ENCODE peak calls at places on chromosomes 13 and 19, in seven cellular contexts. C, G, W, X, J, Q and U are unnamed samples.
A peak's percentile ranks its signal among the peaks of the same experiment; 100 is the strongest.

GRCh38 chr19:38451629-38452028 is 18.1 kb downstream of the RYR1 start:
- DNase-seq in C (no peak), G (no peak), Q (no peak), J (no peak), W (no peak), X (no peak), U (no peak)

GRCh38 chr13:23986619-23987018 is 89.3 kb upstream of the C1QTNF9B start:
- DNase-seq in W (no peak), C (no peak), G (no peak), J (no peak), X (no peak), Q (no peak), U (no peak)

GRCh38 chr13:41064493-41064892 is 3.2 kb downstream of the WBP4 start:
- DNase-seq in G (no peak), X (no peak), W (no peak), C (no peak), Q (no peak), J (no peak), U (no peak)

GRCh38 chr19:15669440-15669839 is 3.4 kb upstream of the CYP4F12 start:
- DNase-seq in G (no peak), C (no peak), W (no peak), X (no peak), Q (no peak), J (no peak), U (no peak)

GRCh38 chr13:66803759-66804456 is 426.2 kb downstream of the PCDH9 start:
- DNase-seq in X (no peak), Q (no peak), G (no peak), J (no peak), W (no peak), C (no peak), U (no peak)

GRCh38 chr13:96091932-96092253 is 2.0 kb downstream of the HS6ST3 start:
- DNase-seq in X (no peak), J (no peak), G (no peak), C (no peak), W (no peak), Q (no peak), U (no peak)

GRCh38 chr19:4695224-4695731 is 25.1 kb upstream of the MYDGF start:
- DNase-seq in Q (no peak), W (no peak), C (no peak), X (no peak), G (no peak), J (no peak), U (no peak)

GRCh38 chr13:61728468-61728867 is 312.8 kb upstream of the PCDH20 start:
- DNase-seq in C (no peak), J (no peak), G (no peak), W (no peak), Q (peak; percentile 10), X (no peak), U (no peak)

GRCh38 chr19:33796164-33797100 is at the start of gene KCTD15:
- DNase-seq in X (no peak), J (no peak), Q (no peak), G (no peak), C (peak; percentile 92), W (no peak), U (no peak)

GRCh38 chr13:78784017-78784745 is 125.2 kb upstream of the OBI1 start:
- DNase-seq in X (no peak), Q (no peak), J (no peak), G (no peak), C (no peak), W (no peak), U (no peak)

GRCh38 chr19:46901701-46902401 is 41.1 kb downstream of the ARHGAP35 start:
- DNase-seq in X (no peak), C (no peak), G (no peak), J (no peak), Q (no peak), W (no peak), U (no peak)

GRCh38 chr19:42596391-42597071 is 1.8 kb upstream of the CEACAM8 start:
- DNase-seq in X (peak; percentile 11), C (peak; percentile 54), W (no peak), J (peak; percentile 48), G (no peak), Q (no peak), U (no peak)

GRCh38 chr13:101453784-101454201 is 1.3 kb downstream of the ITGBL1 start:
- DNase-seq in Q (no peak), G (peak; percentile 71), J (no peak), X (no peak), W (no peak), C (no peak), U (no peak)

GRCh38 chr13:101450749-101451130 is 1.7 kb upstream of the ITGBL1 start:
- DNase-seq in Q (no peak), G (no peak), W (no peak), X (no peak), J (no peak), C (no peak), U (no peak)

GRCh38 chr13:101449971-101450748 is 2.3 kb upstream of the ITGBL1 start:
- DNase-seq in C (no peak), J (no peak), X (no peak), W (no peak), Q (no peak), G (no peak), U (no peak)

GRCh38 chr13:101452519-101453485 is at the start of gene ITGBL1:
- DNase-seq in W (no peak), C (no peak), X (no peak), G (peak; percentile 76), J (no peak), Q (no peak), U (peak; percentile 71)

GRCh38 chr13:101451641-101452040 is 834 bp upstream of the ITGBL1 start:
- DNase-seq in Q (no peak), X (no peak), C (no peak), W (no peak), G (no peak), J (no peak), U (no peak)
- H3K4me1 ChIP-seq in Q (no peaks in the 10 kb centered on the region), X (peaks cover 9% of the 10 kb centered on the region), C (no peaks in the 10 kb centered on the region), W (peaks cover 40% of the 10 kb centered on the region), G (no peaks in the 10 kb centered on the region), J (no peaks in the 10 kb centered on the region), U (peaks cover 17% of the 10 kb centered on the region)

DNA sequence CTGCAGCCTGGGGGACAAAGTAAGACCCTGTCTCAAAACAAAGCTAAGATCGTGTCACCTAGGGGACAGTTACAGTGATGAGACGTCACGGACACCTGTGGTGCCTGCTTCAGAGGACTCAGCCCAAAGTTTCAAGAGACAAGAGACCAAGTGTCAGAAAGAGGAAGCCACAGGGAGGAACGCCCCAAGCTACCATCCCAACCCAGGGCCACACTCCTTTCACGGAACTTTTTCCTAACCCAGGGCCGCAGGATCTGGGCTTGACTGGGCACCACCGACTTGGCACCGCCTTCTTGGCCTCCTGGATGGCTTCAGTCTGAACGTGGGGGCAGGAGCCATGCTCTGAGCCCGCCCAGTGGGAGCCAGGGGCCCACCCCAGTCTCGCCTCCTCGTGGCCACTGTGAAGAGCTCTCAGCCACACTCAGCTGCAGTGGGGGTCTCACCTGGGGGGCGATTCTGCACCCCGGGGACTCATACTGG is 8.5 kb downstream of the MOB3A start:
- DNase-seq in X (peak; percentile 46), W (no peak), G (no peak), C (no peak), Q (no peak), J (no peak), U (no peak)
- H3K4me1 ChIP-seq in X (peaks cover 79% of the 10 kb centered on the region), W (peaks cover 49% of the 10 kb centered on the region), G (no peaks in the 10 kb centered on the region), C (peaks cover 6% of the 10 kb centered on the region), Q (peaks cover 59% of the 10 kb centered on the region), J (peaks cover 67% of the 10 kb centered on the region), U (peaks cover 7% of the 10 kb centered on the region)

DNA sequence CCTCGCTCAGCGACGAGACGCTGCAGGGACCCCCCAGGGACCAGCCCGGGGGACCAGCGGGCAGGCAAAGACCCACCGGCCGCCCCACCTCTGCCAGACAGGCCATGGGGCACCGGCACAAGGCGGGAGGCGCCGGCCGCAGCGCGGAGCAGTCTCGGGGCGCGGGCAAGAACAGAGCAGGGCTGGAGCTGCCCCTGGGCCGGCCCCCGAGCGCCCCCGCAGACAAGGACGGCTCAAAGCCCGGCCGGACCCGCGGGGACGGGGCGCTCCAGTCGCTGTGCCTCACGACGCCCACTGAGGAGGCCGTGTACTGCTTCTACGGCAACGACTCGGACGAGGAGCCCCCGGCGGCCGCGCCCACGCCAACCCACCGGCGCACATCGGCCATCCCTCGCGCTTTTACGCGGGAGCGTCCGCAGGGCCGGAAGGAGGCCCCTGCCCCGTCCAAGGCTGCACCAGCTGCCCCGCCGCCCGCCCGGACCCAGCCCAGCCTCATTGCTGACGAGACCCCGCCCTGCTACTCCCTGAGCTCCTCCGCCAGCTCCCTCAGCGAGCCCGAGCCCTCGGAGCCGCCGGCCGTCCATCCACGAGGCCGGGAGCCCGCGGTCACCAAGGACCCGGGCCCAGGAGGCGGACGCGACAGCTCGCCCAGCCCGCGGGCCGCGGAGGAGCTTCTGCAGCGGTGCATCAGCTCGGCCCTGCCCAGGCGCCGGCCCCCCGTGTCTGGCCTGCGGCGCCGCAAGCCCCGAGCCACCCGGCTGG is 11.3 kb downstream of the C19orf25 start:
- DNase-seq in G (no peak), X (no peak), Q (no peak), W (no peak), C (peak; percentile 66), J (no peak), U (no peak)
- H3K4me1 ChIP-seq in G (peaks cover 10% of the 10 kb centered on the region), X (peaks cover 56% of the 10 kb centered on the region), Q (peaks cover 71% of the 10 kb centered on the region), W (peaks cover 57% of the 10 kb centered on the region), C (peaks cover 43% of the 10 kb centered on the region), J (peaks cover 54% of the 10 kb centered on the region), U (peaks cover 41% of the 10 kb centered on the region)

DNA sequence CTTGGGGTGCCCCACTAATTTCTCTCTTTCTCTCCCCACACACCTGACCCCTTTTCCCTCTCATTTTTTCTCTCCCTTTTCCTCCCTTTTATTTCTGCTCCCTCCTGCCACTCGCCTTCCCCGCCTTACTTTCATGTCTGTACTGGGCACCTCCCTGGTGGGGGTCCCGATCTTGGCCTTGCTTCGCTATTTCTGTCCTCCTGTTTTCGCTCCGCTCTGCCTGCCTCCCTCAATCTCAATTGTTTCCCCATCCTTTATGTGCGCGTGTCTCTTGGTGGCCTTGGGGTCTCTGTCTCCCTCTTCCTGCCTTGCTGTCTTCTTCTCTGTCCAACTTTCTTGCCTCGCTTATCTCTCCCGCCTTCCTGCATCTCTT is 3.8 kb downstream of the GRIN2D start:
- DNase-seq in J (no peak), X (no peak), W (no peak), C (no peak), Q (no peak), G (no peak), U (no peak)
- H3K4me1 ChIP-seq in J (peaks cover 46% of the 10 kb centered on the region), X (peaks cover 43% of the 10 kb centered on the region), W (peaks cover 9% of the 10 kb centered on the region), C (peaks cover 29% of the 10 kb centered on the region), Q (peaks cover 22% of the 10 kb centered on the region), G (no peaks in the 10 kb centered on the region), U (no peaks in the 10 kb centered on the region)

DNA sequence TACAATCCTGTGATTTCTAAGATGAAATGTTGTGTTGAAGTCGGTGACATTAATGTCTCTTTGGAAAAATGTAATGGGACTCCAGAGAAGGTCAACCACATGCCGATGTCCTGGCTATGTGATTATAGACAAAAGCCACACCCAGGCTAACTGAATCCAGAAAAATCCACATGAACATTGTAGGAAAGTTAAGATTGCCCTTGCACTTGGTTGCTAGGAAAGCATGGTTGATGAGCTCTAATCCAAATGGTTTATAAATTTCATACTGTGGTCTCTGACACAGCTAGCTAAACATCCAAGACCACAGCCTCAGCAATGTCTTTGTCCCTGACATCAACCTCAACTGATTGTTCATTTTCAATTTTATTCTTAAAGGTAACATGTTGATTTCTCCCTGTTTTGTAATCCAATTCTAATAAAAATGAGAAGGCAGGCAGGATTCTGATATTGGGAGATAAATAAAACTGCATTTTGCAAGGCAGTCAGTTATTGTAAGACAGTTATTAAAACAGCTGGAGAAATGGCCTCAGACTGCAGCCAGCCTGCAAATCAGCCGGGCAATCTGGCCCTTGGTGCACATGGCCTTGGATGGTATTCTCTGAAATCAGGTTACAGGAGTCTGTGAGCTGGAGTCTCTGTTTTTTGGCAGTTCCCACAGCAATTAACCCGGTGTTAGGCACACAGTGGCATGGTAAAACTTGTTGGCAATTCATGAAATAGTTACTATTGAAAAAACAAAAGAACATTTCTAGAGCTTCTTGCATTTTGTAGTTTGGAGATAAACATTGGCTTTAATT is 93.9 kb downstream of the STARD13 start:
- DNase-seq in J (no peak), C (no peak), W (no peak), X (no peak), G (no peak), Q (no peak), U (no peak)
- H3K4me1 ChIP-seq in J (no peaks in the 10 kb centered on the region), C (peaks cover 20% of the 10 kb centered on the region), W (peaks cover 81% of the 10 kb centered on the region), X (no peaks in the 10 kb centered on the region), G (no peaks in the 10 kb centered on the region), Q (peaks cover 89% of the 10 kb centered on the region), U (peaks cover 3% of the 10 kb centered on the region)